ENCODE peak calls at places on chromosome 3, in six cellular contexts. K, R, A, S, D and F are unnamed samples.

GRCh38 chr3:182793663-182794454 is 555 bp downstream of the ATP11B start:
- DNase-seq in A (no peak), K (no peak), R (peak), S (peak), D (peak), F (peak)

GRCh38 chr3:32276279-32276841 is 37.9 kb downstream of the CMTM8 start:
- DNase-seq in R (no peak), K (no peak), S (no peak), A (no peak), D (no peak), F (peak)

GRCh38 chr3:129602730-129603560 is 3.5 kb downstream of the PLXND1 start:
- DNase-seq in A (peak), S (no peak), K (peak), D (peak), R (no peak), F (no peak)

GRCh38 chr3:122350814-122351418 is 25.9 kb downstream of the CSTA start:
- DNase-seq in R (no peak), K (peak), A (peak), S (no peak), D (no peak), F (no peak)

GRCh38 chr3:165852150-165852549 is 14.9 kb upstream of the BCHE start:
- DNase-seq in D (no peak), K (no peak), A (no peak), S (no peak), R (no peak), F (no peak)

GRCh38 chr3:9862391-9863235 is 17.4 kb downstream of the CIDEC start:
- DNase-seq in A (no peak), R (no peak), D (peak), S (peak), K (no peak), F (peak)

GRCh38 chr3:129633751-129634481 is 27.4 kb upstream of the PLXND1 start:
- DNase-seq in A (no peak), D (no peak), S (no peak), R (no peak), K (no peak), F (no peak)

GRCh38 chr3:175392653-175393052 is 533.5 kb downstream of the NAALADL2 start:
- DNase-seq in D (no peak), K (no peak), A (no peak), R (peak), S (no peak), F (no peak)

GRCh38 chr3:177459397-177459796 is 262.1 kb upstream of the TBL1XR1 start:
- DNase-seq in D (no peak), A (no peak), R (no peak), S (no peak), K (no peak), F (no peak)

GRCh38 chr3:98701276-98701675 is 61.9 kb upstream of the ST3GAL6 start:
- DNase-seq in A (no peak), R (no peak), S (no peak), D (no peak), K (no peak), F (no peak)

GRCh38 chr3:10284496-10284895 is 8.3 kb downstream of the GHRL start:
- DNase-seq in S (no peak), D (no peak), R (no peak), A (no peak), K (no peak), F (no peak)

GRCh38 chr3:74302274-74302673 is 312.2 kb downstream of the CNTN3 start:
- DNase-seq in R (no peak), K (no peak), A (no peak), S (no peak), D (no peak), F (no peak)

GRCh38 chr3:100044369-100044768 is 69.9 kb downstream of the FILIP1L start:
- DNase-seq in D (no peak), S (peak), K (no peak), R (peak), A (no peak), F (no peak)

GRCh38 chr3:188832961-188833615 is 338.7 kb upstream of the TPRG1 start:
- DNase-seq in R (no peak), K (no peak), S (no peak), A (no peak), D (no peak), F (no peak)

GRCh38 chr3:56042326-56042951 is 425.8 kb downstream of the ERC2 start:
- DNase-seq in R (peak), K (no peak), A (peak), D (no peak), S (no peak), F (no peak)

GRCh38 chr3:190671658-190672057 is 157.8 kb downstream of the IL1RAP start:
- DNase-seq in D (no peak), K (peak), A (peak), R (no peak), S (no peak), F (peak)

GRCh38 chr3:50251220-50251619 is 15.2 kb downstream of the GNAI2 start:
- DNase-seq in A (no peak), S (no peak), K (no peak), R (no peak), D (no peak), F (peak)

GRCh38 chr3:141913150-141913811 is 36.8 kb downstream of the ATP1B3 start:
- DNase-seq in D (peak), R (peak), K (no peak), S (peak), A (peak), F (peak)

GRCh38 chr3:142578309-142579223 is at the start of gene ATR:
- DNase-seq in S (peak), D (peak), K (peak), A (peak), R (peak), F (peak)

GRCh38 chr3:156551746-156552145 is 3.2 kb downstream of the SSR3 start:
- DNase-seq in D (no peak), A (peak), K (peak), R (no peak), S (no peak), F (no peak)

GRCh38 chr3:153210660-153211059 is 48.6 kb downstream of the RAP2B start:
- DNase-seq in R (no peak), K (no peak), A (no peak), S (no peak), D (no peak), F (no peak)

GRCh38 chr3:153215971-153216370 is 53.9 kb downstream of the RAP2B start:
- DNase-seq in R (no peak), A (no peak), K (no peak), S (no peak), D (no peak), F (no peak)

GRCh38 chr3:153215497-153215896 is 53.5 kb downstream of the RAP2B start:
- DNase-seq in R (no peak), S (no peak), K (no peak), D (no peak), A (no peak), F (no peak)

GRCh38 chr3:153209596-153209995 is 47.6 kb downstream of the RAP2B start:
- DNase-seq in A (no peak), S (no peak), K (no peak), R (no peak), D (peak), F (peak)

GRCh38 chr3:153210116-153210515 is 48.1 kb downstream of the RAP2B start:
- DNase-seq in R (no peak), K (no peak), A (no peak), D (no peak), S (no peak), F (no peak)
- TF ChIP-seq CTCF in R (no peak), K (peak), A (no peak), D (no peak), S (no peak), F (no peak)

GRCh38 chr3:125148836-125149235 is 63.7 kb downstream of the SLC12A8 start:
- DNase-seq in D (peak), A (no peak), K (no peak), R (no peak), S (no peak), F (no peak)

GRCh38 chr3:125151916-125152315 is 60.6 kb downstream of the SLC12A8 start:
- DNase-seq in K (no peak), S (no peak), R (no peak), D (no peak), A (no peak), F (no peak)

GRCh38 chr3:125149462-125149861 is 63.1 kb downstream of the SLC12A8 start:
- DNase-seq in D (no peak), A (no peak), K (no peak), R (no peak), S (no peak), F (no peak)

GRCh38 chr3:125151437-125151806 is 61.1 kb downstream of the SLC12A8 start:
- DNase-seq in A (no peak), R (no peak), D (no peak), K (no peak), S (no peak), F (no peak)

DNA sequence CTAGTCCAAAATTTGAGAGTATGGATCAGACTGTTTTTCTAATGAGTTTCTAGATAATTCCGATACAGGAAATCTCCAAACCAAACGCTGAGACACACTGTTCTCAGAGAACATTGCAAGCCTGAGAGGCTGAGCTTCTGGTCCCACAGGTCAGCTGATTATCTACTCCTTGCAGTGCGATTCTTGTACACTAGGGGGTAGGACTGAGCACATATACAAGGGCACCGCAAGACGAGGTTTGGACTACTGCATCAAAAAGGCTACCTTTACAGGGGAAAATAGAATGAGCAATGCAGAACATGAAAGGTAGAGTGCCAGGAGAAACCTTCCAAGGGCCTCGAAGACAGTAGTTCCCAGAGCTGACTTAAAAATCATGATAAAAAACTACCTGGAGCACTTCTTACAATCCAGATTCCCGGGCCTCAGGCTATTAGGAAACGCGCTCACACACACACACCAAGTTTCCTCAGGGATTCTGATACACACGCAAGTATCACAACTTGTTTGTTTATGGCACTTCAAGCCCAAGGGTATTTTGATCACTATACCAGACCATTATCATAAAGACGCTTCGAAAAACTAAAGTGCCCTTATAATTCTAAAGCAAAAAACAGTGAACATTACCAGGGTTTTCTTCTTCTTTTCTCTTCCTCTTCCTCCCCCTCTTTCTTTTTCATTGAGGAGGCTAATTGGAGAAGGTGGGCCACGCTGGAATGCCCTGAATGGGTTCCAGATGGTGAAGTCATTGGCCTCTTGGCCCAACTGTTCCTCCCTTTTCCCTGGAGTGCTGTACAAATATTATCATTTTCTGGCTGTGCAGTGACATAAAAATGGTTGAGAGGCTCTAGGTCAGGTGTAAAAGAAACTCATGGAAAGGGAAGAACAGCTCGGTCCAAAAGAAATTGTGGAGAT is 61.8 kb downstream of the SLC12A8 start:
- DNase-seq in R (peak), A (no peak), D (no peak), K (no peak), S (peak), F (peak)
- TF ChIP-seq CTCF in R (peak), A (peak), D (peak), K (peak), S (peak), F (peak)

GRCh38 chr3:106860182-106860581 is 517.1 kb upstream of the CCDC54 start:
- DNase-seq in S (no peak), K (no peak), D (no peak), R (no peak), A (no peak), F (no peak)

DNA sequence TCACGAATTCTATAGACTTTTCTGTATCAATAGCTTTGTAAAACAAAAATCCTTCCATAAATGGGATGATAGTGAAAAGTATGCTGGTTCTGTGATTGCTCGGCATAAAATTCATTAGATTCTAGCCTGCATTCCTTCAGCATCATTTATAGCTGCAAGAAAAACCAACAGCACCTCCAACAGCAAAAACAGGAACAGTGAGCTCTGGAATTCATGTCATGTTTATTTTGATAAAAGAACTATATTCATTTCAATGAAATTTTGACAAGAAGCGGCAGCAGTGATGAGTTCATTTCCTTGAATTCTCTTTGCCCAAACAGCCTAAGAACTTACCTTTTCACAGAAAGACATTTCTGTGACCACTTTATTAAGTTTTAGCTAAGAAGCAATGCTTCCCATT is 515.2 kb upstream of the CCDC54 start:
- DNase-seq in D (no peak), A (no peak), R (no peak), S (no peak), K (no peak), F (no peak)
- TF ChIP-seq CTCF in D (peak), A (peak), R (no peak), S (no peak), K (peak), F (no peak)

GRCh38 chr3:15513810-15514662 is 7.5 kb downstream of the COLQ start:
- DNase-seq in K (no peak), R (no peak), A (no peak), D (no peak), S (no peak), F (no peak)
- TF ChIP-seq CTCF in K (no peak), R (no peak), A (no peak), D (no peak), S (no peak), F (no peak)

DNA sequence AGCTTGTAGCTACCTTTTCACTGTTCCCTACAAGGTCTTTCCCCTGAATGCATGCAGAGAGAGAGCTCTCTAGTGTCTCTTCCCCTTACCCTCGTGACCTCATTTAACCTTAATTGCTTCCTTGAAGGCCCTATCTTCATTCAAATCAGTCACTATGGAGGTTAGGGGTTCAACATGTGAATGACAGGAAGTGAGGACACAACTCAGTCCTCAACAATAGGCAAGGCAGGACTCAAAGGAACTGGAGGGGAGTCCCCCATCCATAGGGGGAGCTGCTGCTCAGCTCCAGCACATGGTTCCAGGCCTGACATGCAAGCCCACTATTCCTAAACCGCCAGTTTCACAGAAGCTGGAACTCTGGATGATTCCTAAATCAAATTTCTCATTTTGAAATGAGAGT is 33.8 kb upstream of the GYG1 start:
- DNase-seq in D (no peak), K (no peak), R (peak), A (no peak), S (peak), F (peak)
- TF ChIP-seq CTCF in D (peak), K (no peak), R (peak), A (peak), S (no peak), F (peak)

DNA sequence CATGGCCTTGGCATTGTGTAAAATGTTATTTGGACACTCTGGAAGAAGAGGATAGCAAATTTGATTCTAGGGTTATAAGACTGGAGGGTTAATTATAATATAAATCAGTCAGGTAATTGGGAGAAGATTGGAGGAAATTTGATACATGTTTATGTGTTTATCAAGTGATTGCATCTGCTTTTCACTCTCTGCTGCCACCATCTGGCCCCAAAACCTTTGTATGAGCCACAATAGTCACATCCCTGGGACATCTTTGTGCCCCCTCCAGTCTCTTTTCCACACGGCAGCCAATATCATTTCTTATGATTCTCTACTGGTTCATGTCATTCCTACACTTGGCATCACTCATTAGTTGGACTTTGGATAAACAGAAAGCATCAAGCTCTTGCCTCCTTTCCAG is 602.2 kb upstream of the SUCLG2 start:
- DNase-seq in R (no peak), A (no peak), D (no peak), S (no peak), K (no peak), F (no peak)
- TF ChIP-seq CTCF in R (peak), A (no peak), D (no peak), S (peak), K (no peak), F (no peak)

DNA sequence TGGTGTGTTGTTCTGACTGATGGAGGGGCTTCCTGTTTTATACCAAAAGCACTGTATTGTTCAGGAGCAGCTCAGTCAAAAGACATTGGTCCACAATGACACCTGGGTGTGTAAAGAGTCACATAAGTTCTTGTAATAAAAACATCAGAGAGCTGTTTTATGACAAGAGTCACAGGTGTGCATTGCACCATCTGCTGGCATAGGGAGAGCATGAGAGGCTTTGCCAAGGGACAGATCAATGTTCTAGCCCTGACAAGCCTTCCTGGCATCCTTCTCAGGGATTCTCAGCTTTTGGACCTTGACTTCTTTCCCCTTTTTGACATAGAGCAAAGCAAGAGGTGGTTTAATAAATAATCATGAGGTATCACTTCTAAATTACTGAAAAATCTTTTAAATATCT is 20.5 kb downstream of the ARPP21 start:
- DNase-seq in S (no peak), A (no peak), R (peak), D (no peak), K (no peak), F (peak)
- TF ChIP-seq CTCF in S (no peak), A (no peak), R (peak), D (no peak), K (no peak), F (peak)

DNA sequence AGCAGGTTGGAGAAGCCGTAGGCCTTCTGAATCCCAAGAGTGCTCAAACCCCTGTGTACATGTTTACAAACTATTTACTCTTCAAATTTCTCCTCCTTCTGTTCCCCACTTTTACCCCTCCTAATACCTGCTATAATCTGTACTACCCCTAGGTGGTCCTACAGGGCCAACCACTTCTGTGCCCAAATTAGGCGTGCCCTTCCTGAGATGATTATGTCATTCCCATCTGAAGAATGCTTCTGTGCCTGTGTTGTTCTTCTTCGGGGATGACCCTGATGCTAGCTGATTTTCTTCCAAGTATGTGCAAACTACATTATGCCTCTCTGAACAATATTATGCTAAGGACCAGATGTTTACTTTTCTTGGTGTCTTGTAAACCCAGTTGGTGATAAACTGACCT is 20.5 kb downstream of the RBP2 start:
- DNase-seq in S (no peak), A (no peak), R (no peak), K (no peak), D (no peak), F (peak)
- TF ChIP-seq CTCF in S (no peak), A (no peak), R (peak), K (no peak), D (no peak), F (peak)

DNA sequence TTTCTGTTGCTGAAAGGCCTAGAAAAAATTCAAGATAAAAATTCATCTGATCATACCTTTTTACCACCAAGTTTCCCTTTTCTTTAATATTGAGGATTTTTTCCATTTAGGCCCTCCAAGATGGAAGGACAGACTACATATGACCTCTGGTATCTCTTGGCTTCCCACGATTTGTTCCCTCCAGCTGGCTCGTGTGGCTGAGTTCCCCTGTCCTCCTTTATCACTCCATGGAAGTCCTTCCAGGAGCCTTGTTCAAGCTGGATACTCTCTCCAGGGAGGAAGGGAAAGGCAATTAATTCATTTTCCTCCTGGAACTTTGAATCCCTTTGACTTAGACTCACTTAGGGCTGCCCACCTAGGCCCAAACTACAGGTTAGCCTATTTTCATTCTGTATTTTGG is 110.6 kb downstream of the CFAP44 start:
- DNase-seq in K (no peak), S (no peak), A (no peak), R (no peak), D (no peak), F (no peak)
- TF ChIP-seq CTCF in K (no peak), S (no peak), A (no peak), R (no peak), D (no peak), F (no peak)

DNA sequence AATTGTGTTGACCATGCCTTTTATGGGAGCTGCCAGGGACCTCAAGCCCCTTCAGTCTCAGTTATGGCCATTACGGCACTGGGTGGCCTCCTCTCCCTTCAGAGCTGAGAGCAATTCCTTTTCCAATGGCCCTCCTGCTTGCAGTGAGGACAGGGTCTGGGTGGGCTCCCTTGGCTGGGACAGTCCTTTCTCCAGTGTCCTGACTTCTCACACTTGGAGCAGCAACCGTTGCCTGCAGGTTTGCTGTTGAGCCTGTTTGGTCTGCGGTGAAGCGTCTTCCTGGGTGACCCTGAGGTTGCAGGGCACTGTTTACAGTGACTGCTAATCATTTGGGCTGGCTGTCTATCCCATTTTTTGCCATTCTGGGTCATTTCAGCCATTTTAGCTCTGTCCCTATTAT is 3.5 kb upstream of the CCDC80 start:
- DNase-seq in D (no peak), S (no peak), R (no peak), K (no peak), A (no peak), F (no peak)
- TF ChIP-seq CTCF in D (no peak), S (no peak), R (no peak), K (no peak), A (no peak), F (no peak)